ENCODE peak calls at places on chromosomes 1 and 21, in ten cellular contexts. U is SJSA1; A is CD4-positive, alpha-beta T cell; C is upper lobe of right lung; M is HCT116; T is DND-41; L is left lung; E is colonic mucosa; Z is Panc1; D is GM23248. B is an unnamed sample.

GRCh38 chr1:166884040-166884642 is 8.1 kb upstream of the TADA1 start:
- DNase-seq in Z (no peak), C (peak), E (peak), U (no peak), D (peak), A (peak), L (peak), T (no peak), M (no peak), B (peak)

GRCh38 chr1:188386666-188387065 is 1557.9 kb downstream of the PLA2G4A start:
- DNase-seq in T (no peak), D (no peak), E (no peak), C (no peak), A (no peak), L (no peak), Z (no peak), M (no peak), U (no peak), B (no peak)

GRCh38 chr21:42061195-42061865 is 9.8 kb upstream of the UMODL1 start:
- DNase-seq in A (peak), E (peak), T (peak), Z (no peak), L (peak), M (no peak), U (no peak), C (peak), D (no peak), B (no peak)

GRCh38 chr1:3453891-3454810 is at the start of gene ARHGEF16:
- DNase-seq in M (peak), T (no peak), L (peak), E (peak), Z (no peak), U (no peak), D (peak), C (peak), A (peak), B (peak)

GRCh38 chr1:25795955-25796806 is 3.8 kb upstream of the SELENON start:
- DNase-seq in E (no peak), U (no peak), Z (no peak), D (no peak), T (no peak), A (peak), C (peak), M (no peak), L (no peak), B (no peak)

GRCh38 chr1:104629589-104629988 is 879.9 kb downstream of the AMY1C start:
- DNase-seq in Z (no peak), M (no peak), D (no peak), L (no peak), E (no peak), A (no peak), U (no peak), T (no peak), C (no peak), B (no peak)

GRCh38 chr1:6601865-6602668 is 602 bp downstream of the KLHL21 start:
- DNase-seq in L (peak), C (peak), D (peak), E (peak), Z (no peak), U (no peak), T (peak), M (no peak), A (no peak), B (no peak)

GRCh38 chr1:51506537-51506936 is 12.5 kb downstream of the EPS15 start:
- DNase-seq in D (peak), E (no peak), T (no peak), U (no peak), C (no peak), A (no peak), L (no peak), Z (no peak), M (no peak), B (no peak)

GRCh38 chr21:29351691-29352090 is 53.0 kb downstream of the BACH1 start:
- DNase-seq in E (no peak), Z (no peak), M (no peak), L (no peak), U (no peak), C (no peak), T (no peak), A (no peak), D (peak), B (no peak)

GRCh38 chr1:69403911-69404310 is 163.8 kb upstream of the LRRC7 start:
- DNase-seq in Z (no peak), L (no peak), D (no peak), U (no peak), C (no peak), A (no peak), E (no peak), M (no peak), T (no peak), B (no peak)

GRCh38 chr1:203480525-203481084 is 5.0 kb downstream of the PRELP start:
- DNase-seq in A (peak), M (peak), T (peak), Z (no peak), D (peak), L (peak), C (peak), U (peak), E (peak), B (peak)

GRCh38 chr1:96722161-96722908 is 751 bp downstream of the PTBP2 start:
- DNase-seq in D (peak), L (peak), C (peak), T (peak), U (peak), M (no peak), Z (peak), A (no peak), E (peak), B (peak)

GRCh38 chr1:91404151-91405012 is at the start of gene HFM1:
- DNase-seq in C (peak), A (no peak), M (peak), U (peak), Z (no peak), D (peak), L (peak), E (peak), T (peak), B (peak)

GRCh38 chr1:156407760-156408159 is 38.7 kb downstream of the RHBG start:
- DNase-seq in Z (no peak), E (no peak), L (no peak), A (no peak), M (no peak), T (no peak), D (no peak), U (no peak), C (no peak), B (no peak)
- H3K27ac ChIP-seq in Z (no peak), E (no peak), L (no peak), A (no peak), M (no peak), T (no peak), D (no peak), U (no peak), C (no peak), B (no peak)

GRCh38 chr1:65011983-65012382 is 45.6 kb upstream of the JAK1 start:
- DNase-seq in Z (no peak), C (no peak), L (no peak), E (no peak), U (no peak), D (no peak), A (no peak), M (no peak), T (no peak), B (no peak)
- H3K27ac ChIP-seq in Z (no peak), C (no peak), L (no peak), E (no peak), U (no peak), D (no peak), A (no peak), M (no peak), T (no peak), B (no peak)

GRCh38 chr1:222370911-222371717 is 176.8 kb downstream of the HHIPL2 start:
- DNase-seq in T (no peak), A (no peak), D (peak), M (no peak), E (no peak), L (no peak), U (peak), C (no peak), Z (no peak), B (no peak)
- H3K27ac ChIP-seq in T (no peak), A (no peak), D (peak), M (no peak), E (no peak), L (no peak), U (peak), C (no peak), Z (no peak), B (no peak)

GRCh38 chr1:235012436-235013210 is 116.0 kb downstream of the TOMM20 start:
- DNase-seq in M (no peak), A (no peak), T (no peak), E (no peak), C (no peak), Z (no peak), U (no peak), D (no peak), L (no peak), B (no peak)
- H3K27ac ChIP-seq in M (no peak), A (peak), T (peak), E (peak), C (peak), Z (peak), U (peak), D (peak), L (peak), B (peak)

DNA sequence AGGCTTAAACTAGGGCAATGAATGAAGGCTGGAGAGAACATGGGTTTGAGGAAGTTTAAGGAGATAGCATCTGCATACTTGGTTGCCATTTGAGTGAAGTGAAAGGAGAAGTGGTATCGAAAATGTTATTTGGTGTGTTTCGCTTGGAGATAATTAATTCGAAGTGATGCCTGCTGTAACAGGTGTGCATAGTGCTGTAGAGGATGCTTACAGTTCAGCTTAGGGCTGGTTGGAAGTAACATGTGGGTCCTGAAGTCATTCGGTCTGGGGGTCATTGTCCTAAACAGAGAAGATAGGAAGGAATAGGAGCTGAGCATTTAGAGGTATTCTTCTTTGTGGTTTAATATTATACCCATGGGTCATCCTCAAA is 301 bp upstream of the NUDT17 start:
- DNase-seq in Z (no peak), C (no peak), D (no peak), T (no peak), A (no peak), U (no peak), E (no peak), M (no peak), L (no peak), B (no peak)
- H3K27ac ChIP-seq in Z (peak), C (peak), D (no peak), T (peak), A (no peak), U (no peak), E (no peak), M (no peak), L (peak), B (peak)

DNA sequence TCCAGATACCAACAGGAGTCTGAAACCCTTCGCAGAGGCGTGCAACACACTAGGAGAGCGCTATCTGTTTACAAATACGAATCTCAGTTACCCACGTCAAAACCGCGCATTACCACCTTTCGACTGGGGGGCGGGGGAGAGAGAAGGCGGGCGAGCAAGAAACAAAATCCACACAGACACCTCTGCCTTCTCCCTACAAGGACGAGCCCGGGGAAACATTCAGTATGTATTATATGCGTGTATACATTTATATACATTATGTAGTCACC is 722 bp downstream of the TUT4 start:
- DNase-seq in Z (no peak), U (peak), M (no peak), C (no peak), T (peak), A (peak), D (peak), E (peak), L (no peak), B (peak)
- H3K27ac ChIP-seq in Z (peak), U (peak), M (peak), C (peak), T (peak), A (peak), D (peak), E (peak), L (peak), B (peak)

GRCh38 chr1:161021168-161021958 is 411 bp upstream of the F11R start:
- DNase-seq in Z (no peak), M (peak), A (peak), L (peak), T (no peak), C (peak), D (peak), E (peak), U (no peak), B (peak)
- H3K27ac ChIP-seq in Z (peak), M (peak), A (no peak), L (peak), T (no peak), C (peak), D (no peak), E (peak), U (no peak), B (peak)

DNA sequence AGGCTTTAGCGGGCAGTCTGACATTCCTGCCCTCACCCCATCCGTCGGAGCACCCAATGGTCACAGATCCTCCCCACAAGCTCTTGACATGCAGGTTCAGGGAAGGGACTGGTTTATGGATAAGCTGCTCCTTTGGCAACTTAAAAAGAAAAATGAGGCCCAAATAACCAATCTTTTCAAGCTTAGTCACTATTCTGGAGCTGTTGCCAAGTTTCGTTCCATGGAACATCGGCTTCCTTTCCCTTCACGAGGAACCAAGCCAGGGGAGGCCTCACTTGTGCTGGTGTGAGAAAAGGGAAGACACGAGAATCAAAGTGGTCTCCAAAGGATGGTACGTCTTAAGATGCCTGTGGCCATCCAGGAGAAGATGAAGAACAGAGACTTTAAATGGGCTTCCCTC is 46.1 kb upstream of the LPAR3 start:
- DNase-seq in E (no peak), Z (no peak), U (no peak), L (no peak), D (peak), M (no peak), C (no peak), T (no peak), A (no peak), B (no peak)
- H3K27ac ChIP-seq in E (no peak), Z (no peak), U (no peak), L (no peak), D (no peak), M (no peak), C (no peak), T (no peak), A (no peak), B (no peak)

GRCh38 chr1:214546886-214547641 is 4.3 kb downstream of the PTPN14 start:
- DNase-seq in E (no peak), Z (no peak), M (no peak), U (no peak), T (no peak), D (no peak), L (no peak), C (no peak), A (no peak), B (no peak)
- H3K27ac ChIP-seq in E (no peak), Z (peak), M (no peak), U (no peak), T (no peak), D (no peak), L (no peak), C (no peak), A (no peak), B (peak)